ENCODE peak calls at places on chromosomes 1 and 21, in four cellular contexts. U is progenitor cell of endocrine pancreas, X is psoas muscle, R is AG10803. Y is an unnamed sample.

GRCh38 chr1:5661196-5662130 is 330.8 kb downstream of the NPHP4 start:
- DNase-seq in U (no peak), X (no peak), R (no peak), Y (no peak)

GRCh38 chr1:61506231-61506630 is 218.7 kb downstream of the TM2D1 start:
- DNase-seq in U (no peak), X (no peak), R (no peak), Y (no peak)

GRCh38 chr1:40182956-40183710 is 21.9 kb downstream of the RLF start:
- DNase-seq in U (no peak), X (no peak), R (peak), Y (no peak)

GRCh38 chr21:28427356-28428022 is 565.2 kb downstream of the LTN1 start:
- DNase-seq in U (no peak), X (no peak), R (peak), Y (no peak)

GRCh38 chr1:51341876-51342496 is 11.6 kb upstream of the TTC39A start:
- DNase-seq in U (no peak), X (no peak), R (no peak), Y (no peak)

GRCh38 chr1:114094303-114094663 is 59.4 kb downstream of the SYT6 start:
- DNase-seq in U (no peak), X (peak), R (peak), Y (no peak)

GRCh38 chr1:153921080-153921802 is 1.5 kb downstream of the GATAD2B start:
- DNase-seq in U (no peak), X (no peak), R (no peak), Y (no peak)

GRCh38 chr1:143698016-143698415 is 273.8 kb downstream of the FAM72C start:
- DNase-seq in U (no peak), X (no peak), R (no peak), Y (no peak)

GRCh38 chr1:24923485-24924113 is 6.5 kb downstream of the RUNX3 start:
- DNase-seq in U (no peak), X (no peak), R (no peak), Y (no peak)

GRCh38 chr1:53413175-53414001 is 45.8 kb upstream of the DMRTB1 start:
- DNase-seq in U (no peak), X (no peak), R (peak), Y (no peak)

GRCh38 chr1:13587256-13588030 is 3.8 kb downstream of the PDPN start:
- DNase-seq in U (no peak), X (no peak), R (peak), Y (no peak)

GRCh38 chr1:208240698-208241355 is 3.4 kb downstream of the PLXNA2 start:
- DNase-seq in U (no peak), X (no peak), R (no peak), Y (no peak)

GRCh38 chr1:187563191-187563590 is 734.4 kb downstream of the PLA2G4A start:
- DNase-seq in U (no peak), X (no peak), R (no peak), Y (no peak)

GRCh38 chr21:35156293-35156976 is 107.3 kb upstream of the RUNX1 start:
- DNase-seq in U (no peak), X (no peak), R (no peak), Y (no peak)

GRCh38 chr1:161390559-161390858 is 22.8 kb upstream of the CFAP126 start:
- DNase-seq in U (no peak), X (no peak), R (peak), Y (no peak)

GRCh38 chr1:57327946-57328345 is 95.9 kb downstream of the DAB1 start:
- DNase-seq in U (no peak), X (no peak), R (no peak), Y (no peak)

GRCh38 chr1:113191579-113192076 is 118.6 kb downstream of the LRIG2 start:
- DNase-seq in U (no peak), X (no peak), R (no peak), Y (no peak)

GRCh38 chr1:31787261-31787660 is 23.1 kb upstream of the ADGRB2 start:
- DNase-seq in U (no peak), X (peak), R (no peak), Y (no peak)

GRCh38 chr1:175423605-175424004 is 231.0 kb upstream of the KIAA0040 start:
- DNase-seq in U (no peak), X (no peak), R (no peak), Y (no peak)

GRCh38 chr1:12140016-12140415 is 26.8 kb upstream of the TNFRSF1B start:
- DNase-seq in U (no peak), X (no peak), R (peak), Y (no peak)

GRCh38 chr1:41868241-41868953 is 50.3 kb downstream of the HIVEP3 start:
- DNase-seq in U (no peak), X (no peak), R (no peak), Y (no peak)

GRCh38 chr1:180123463-180123936 is 31.2 kb upstream of the QSOX1 start:
- DNase-seq in U (no peak), X (no peak), R (peak), Y (no peak)

GRCh38 chr1:52836035-52836434 is 6.5 kb upstream of the ZYG11A start:
- DNase-seq in U (no peak), X (no peak), R (no peak), Y (no peak)

GRCh38 chr1:217534566-217534965 is 96.3 kb downstream of the GPATCH2 start:
- DNase-seq in U (no peak), X (no peak), R (peak), Y (no peak)

GRCh38 chr1:154325583-154326545 is 539 bp downstream of the ATP8B2 start:
- DNase-seq in U (peak), X (peak), R (peak), Y (peak)

GRCh38 chr1:66395202-66396061 is 138.5 kb upstream of the SGIP1 start:
- DNase-seq in U (no peak), X (no peak), R (no peak), Y (no peak)

GRCh38 chr1:17438977-17439249 is 564 bp downstream of the RCC2 start:
- DNase-seq in U (peak), X (no peak), R (no peak), Y (no peak)

GRCh38 chr1:37478451-37478871 is 4.1 kb downstream of the ZC3H12A start:
- DNase-seq in U (no peak), X (no peak), R (peak), Y (no peak)

GRCh38 chr1:13730751-13731482 is 30.9 kb downstream of the PRDM2 start:
- DNase-seq in U (no peak), X (peak), R (peak), Y (no peak)

GRCh38 chr1:77762072-77762476 is 2.4 kb upstream of the USP33 start:
- DNase-seq in U (no peak), X (no peak), R (peak), Y (no peak)

GRCh38 chr1:4755301-4756183 is 101.1 kb downstream of the AJAP1 start:
- DNase-seq in U (no peak), X (no peak), R (peak), Y (no peak)

GRCh38 chr1:44031051-44031899 is at the start of gene SLC6A9:
- DNase-seq in U (peak), X (no peak), R (peak), Y (peak)

GRCh38 chr1:48920741-48921330 is 144.1 kb upstream of the BEND5 start:
- DNase-seq in U (no peak), X (no peak), R (no peak), Y (no peak)

GRCh38 chr1:201895120-201895665 is 6.5 kb downstream of the SHISA4 start:
- DNase-seq in U (no peak), X (no peak), R (no peak), Y (no peak)
- TF ChIP-seq CTCF in U (no peak), X (no peak), R (no peak), Y (no peak)

GRCh38 chr1:54547601-54548388 is at the start of gene ACOT11:
- DNase-seq in U (no peak), X (peak), R (peak), Y (no peak)
- TF ChIP-seq CTCF in U (peak), X (peak), R (peak), Y (no peak)

DNA sequence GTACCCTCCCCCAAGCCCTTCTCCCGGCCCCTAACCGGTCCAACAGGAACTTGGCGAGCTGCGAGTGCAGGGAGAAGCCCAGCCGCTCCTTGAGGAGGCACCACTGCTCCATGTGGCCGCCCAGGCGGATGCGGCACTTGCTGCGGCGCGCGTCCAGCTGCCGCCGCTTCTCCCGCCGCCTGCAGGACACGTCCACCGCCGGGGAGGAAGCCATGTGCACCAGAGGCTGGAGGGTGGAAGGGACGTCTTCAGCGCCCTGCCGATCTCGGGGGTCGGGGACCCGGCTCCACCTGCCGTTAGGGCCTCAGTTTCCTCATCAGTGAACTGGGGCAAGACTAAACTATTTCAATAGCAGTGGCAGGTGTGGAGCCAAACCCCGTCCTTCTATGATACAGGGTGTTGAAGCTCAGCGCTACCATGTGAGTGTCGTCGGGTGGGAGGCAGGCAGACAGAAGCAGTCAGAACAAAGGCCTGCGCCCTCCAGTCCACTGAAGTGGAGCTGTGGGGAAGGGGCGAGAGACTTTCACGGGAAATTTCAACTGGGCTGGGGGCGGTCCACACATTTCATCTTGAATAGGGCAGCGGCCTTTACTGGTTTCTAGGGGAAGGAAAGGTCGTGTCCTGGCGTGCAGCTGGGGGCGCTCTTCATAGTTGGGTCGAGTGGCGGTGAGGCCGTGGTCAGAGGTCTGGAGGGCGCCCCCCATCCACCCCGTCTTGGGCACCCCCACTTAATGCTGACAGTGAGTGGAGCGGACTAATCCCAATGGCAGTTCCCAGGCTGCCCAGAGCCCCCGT is 592 bp downstream of the ZNF692 start:
- DNase-seq in U (peak), X (peak), R (peak), Y (no peak)
- TF ChIP-seq CTCF in U (peak), X (peak), R (peak), Y (no peak)

GRCh38 chr1:232628335-232629214 is 1.4 kb downstream of the SIPA1L2 start:
- DNase-seq in U (no peak), X (no peak), R (peak), Y (no peak)
- TF ChIP-seq CTCF in U (no peak), X (peak), R (peak), Y (no peak)

GRCh38 chr21:26185021-26185420 is 14.5 kb upstream of the APP start:
- DNase-seq in U (no peak), X (no peak), R (peak), Y (no peak)

GRCh38 chr21:26194326-26194725 is 23.8 kb upstream of the APP start:
- DNase-seq in U (no peak), X (no peak), R (peak), Y (no peak)

GRCh38 chr21:26185446-26185845 is 14.9 kb upstream of the APP start:
- DNase-seq in U (no peak), X (no peak), R (peak), Y (no peak)

GRCh38 chr21:26191609-26192008 is 21.0 kb upstream of the APP start:
- DNase-seq in U (no peak), X (no peak), R (no peak), Y (no peak)

DNA sequence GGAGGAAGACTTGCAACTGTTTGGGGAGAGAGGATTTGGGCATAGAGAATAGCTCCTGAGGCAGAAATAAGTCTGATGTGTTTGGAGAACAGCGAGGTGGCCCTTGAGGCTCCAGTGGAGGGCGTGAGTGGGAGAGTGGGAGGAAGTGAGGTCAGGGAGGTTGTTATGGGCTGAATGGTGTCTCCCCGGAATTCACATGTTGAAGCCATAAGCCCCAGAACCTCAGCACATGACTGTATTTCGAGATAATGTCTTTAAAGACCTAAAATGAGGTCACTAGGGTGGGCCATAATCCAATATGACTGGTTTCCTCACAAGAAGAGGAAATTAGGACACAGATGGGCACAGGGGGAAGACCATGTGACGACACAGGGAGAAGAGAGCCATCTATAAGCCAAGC is 17.9 kb upstream of the APP start:
- DNase-seq in U (no peak), X (no peak), R (no peak), Y (no peak)
- TF ChIP-seq CTCF in U (no peak), X (no peak), R (no peak), Y (no peak)